ENCODE peak calls at places on chromosomes 3 and 15, in ten cellular contexts. G is endothelial cell of umbilical vein, H is kidney, J is IMR-90, Z is PC-3, D is NT2/D1, Y is GM23248, F is neuronal stem cell, E is mammary epithelial cell, X is fibroblast of lung. Q is an unnamed sample.

GRCh38 chr15:38076806-38077205 is 142.4 kb downstream of the TMCO5A start:
- DNase-seq in Y (no peak), F (no peak), Z (no peak), H (peak; percentile 51), X (no peak), G (no peak), D (no peak), J (no peak), E (no peak), Q (no peak)

GRCh38 chr3:64595253-64595694 is 92.5 kb downstream of the ADAMTS9 start:
- DNase-seq in E (peak; percentile 91), X (peak; percentile 97), Y (peak; percentile 90), H (peak; percentile 63), F (no peak), Z (peak; percentile 5), G (peak; percentile 77), D (no peak), J (peak; percentile 70), Q (no peak)

GRCh38 chr15:70505411-70505919 is 257.9 kb downstream of the UACA start:
- DNase-seq in X (peak; percentile 74), G (peak; percentile 59), Y (peak; percentile 95), D (no peak), H (no peak), J (peak; percentile 87), F (no peak), E (peak; percentile 95), Z (peak; percentile 95), Q (no peak)

GRCh38 chr3:49357466-49358216 is 512 bp downstream of the GPX1 start:
- DNase-seq in G (peak; percentile 82), D (peak; percentile 8), X (peak; percentile 92), J (peak; percentile 92), H (peak; percentile 89), Y (peak; percentile 96), F (peak; percentile 18), E (peak; percentile 92), Z (peak; percentile 77), Q (no peak)

GRCh38 chr3:186307594-186307993 is 54.4 kb downstream of the DGKG start:
- DNase-seq in D (no peak), J (peak; percentile 52), Y (peak; percentile 69), E (no peak), X (peak; percentile 69), G (peak; percentile 38), H (no peak), F (peak; percentile 65), Z (peak; percentile 59), Q (peak; percentile 68)

GRCh38 chr15:38252481-38253311 is at the start of gene SPRED1:
- DNase-seq in E (peak; percentile 57), D (no peak), G (peak; percentile 69), H (peak; percentile 94), X (no peak), F (peak; percentile 74), J (peak; percentile 48), Z (peak; percentile 53), Y (peak; percentile 88), Q (no peak)

GRCh38 chr3:62688050-62688449 is 187.2 kb downstream of the CADPS start:
- DNase-seq in Z (peak; percentile 60), J (no peak), E (peak; percentile 45), H (no peak), Y (peak; percentile 54), D (no peak), F (no peak), G (no peak), X (peak; percentile 35), Q (no peak)

GRCh38 chr3:36833160-36833814 is 68.9 kb upstream of the DCLK3 start:
- DNase-seq in Z (no peak), J (no peak), E (no peak), H (no peak), G (no peak), Y (no peak), F (no peak), X (no peak), D (no peak), Q (no peak)

GRCh38 chr3:57838627-57839026 is 82.5 kb downstream of the SLMAP start:
- DNase-seq in E (no peak), X (no peak), D (no peak), F (no peak), H (no peak), G (no peak), Z (no peak), J (no peak), Y (no peak), Q (no peak)

GRCh38 chr15:101042320-101042719 is 123.2 kb downstream of the LRRK1 start:
- DNase-seq in F (no peak), Y (no peak), X (no peak), D (no peak), Z (no peak), J (no peak), G (no peak), H (peak; percentile 44), E (no peak), Q (no peak)

GRCh38 chr3:4471907-4472306 is 4.8 kb upstream of the SUMF1 start:
- DNase-seq in D (no peak), G (no peak), X (no peak), Z (no peak), Y (no peak), H (no peak), F (no peak), E (no peak), J (no peak), Q (no peak)
- H3K9ac ChIP-seq in D (no peak overlapping the region), G (no peak overlapping the region), X (no peak overlapping the region), Z (no peak overlapping the region), Y (no peak overlapping the region), H (no peak overlapping the region), F (no peak overlapping the region), E (no peak overlapping the region), J (no peak overlapping the region), Q (no peak overlapping the region)

GRCh38 chr15:80152180-80152895 is 461 bp upstream of the FAH start:
- DNase-seq in X (peak; percentile 94), D (peak; percentile 89), Y (peak; percentile 92), G (peak; percentile 86), E (peak; percentile 84), F (peak; percentile 92), Z (peak; percentile 86), J (peak; percentile 90), H (peak; percentile 99), Q (peak; percentile 28)
- H3K9ac ChIP-seq in X (peak overlapping the region; percentile 62), D (peak overlapping the region; percentile 72), Y (peak overlapping the region; percentile 84), G (no peak overlapping the region), E (peak overlapping the region; percentile 49), F (peak overlapping the region; percentile 27), Z (peak overlapping the region; percentile 76), J (peak overlapping the region; percentile 38), H (peak overlapping the region; percentile 52), Q (no peak overlapping the region)

GRCh38 chr3:111667170-111667569 is 72.0 kb upstream of the ZBED2 start:
- DNase-seq in D (no peak), Y (no peak), X (no peak), Z (no peak), J (no peak), H (no peak), F (no peak), G (no peak), E (no peak), Q (no peak)

GRCh38 chr3:111668321-111668720 is 73.2 kb upstream of the ZBED2 start:
- DNase-seq in F (no peak), D (no peak), J (no peak), Z (no peak), G (no peak), H (no peak), Y (no peak), E (no peak), X (no peak), Q (no peak)

GRCh38 chr3:111666041-111666735 is 71.0 kb upstream of the ZBED2 start:
- DNase-seq in H (no peak), D (no peak), Z (peak; percentile 39), F (no peak), Y (peak; percentile 11), G (no peak), X (no peak), E (peak; percentile 55), J (no peak), Q (no peak)

GRCh38 chr3:111668912-111669488 is 73.9 kb upstream of the ZBED2 start:
- DNase-seq in E (peak; percentile 48), X (peak; percentile 77), G (peak; percentile 63), J (peak; percentile 76), Z (peak; percentile 81), Y (peak; percentile 87), D (no peak), H (no peak), F (peak; percentile 32), Q (no peak)

DNA sequence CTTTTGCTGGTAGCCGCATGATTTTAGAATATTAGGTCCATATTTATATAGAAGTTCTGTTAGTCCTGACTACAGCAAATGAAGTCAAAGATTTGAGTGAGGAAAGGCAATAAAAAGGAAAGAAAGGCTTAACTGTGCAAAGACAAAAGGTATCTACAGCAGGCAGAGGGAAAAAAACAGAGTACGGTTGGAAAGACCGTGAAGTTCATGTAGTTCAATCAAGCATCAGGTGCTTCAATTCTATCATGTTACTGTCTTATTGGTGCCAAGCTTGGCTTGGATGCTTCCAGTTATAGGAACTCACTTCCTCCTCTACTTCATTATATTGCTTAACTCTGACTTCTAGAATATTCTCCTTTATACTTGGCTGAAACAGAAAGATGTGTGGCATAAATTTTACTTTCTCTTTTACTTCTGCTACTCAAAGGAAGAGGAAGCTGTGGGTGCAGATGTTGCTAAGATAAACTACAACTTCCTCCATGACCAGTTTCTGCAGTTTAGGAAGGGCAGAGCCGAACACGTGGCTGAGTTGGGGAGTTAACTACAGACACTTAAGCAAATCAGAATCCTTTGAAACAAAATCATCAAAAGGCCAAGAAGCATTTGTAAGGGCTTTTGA is 72.6 kb upstream of the ZBED2 start:
- DNase-seq in D (no peak), Z (no peak), X (peak; percentile 43), F (no peak), Y (peak; percentile 50), J (peak; percentile 69), H (no peak), E (peak; percentile 23), G (peak; percentile 50), Q (no peak)
- H3K9ac ChIP-seq in D (no peak overlapping the region), Z (no peak overlapping the region), X (no peak overlapping the region), F (no peak overlapping the region), Y (no peak overlapping the region), J (no peak overlapping the region), H (no peak overlapping the region), E (no peak overlapping the region), G (no peak overlapping the region), Q (no peak overlapping the region)

GRCh38 chr3:54122046-54122801 is at the start of gene CACNA2D3:
- DNase-seq in X (no peak), F (no peak), D (no peak), J (no peak), G (no peak), Z (no peak), H (peak; percentile 88), Y (peak; percentile 41), E (peak; percentile 9), Q (no peak)

GRCh38 chr3:54122802-54123537 is 618 bp downstream of the CACNA2D3 start:
- DNase-seq in J (no peak), D (no peak), H (peak; percentile 76), G (no peak), X (no peak), E (peak; percentile 1), Z (no peak), Y (no peak), F (no peak), Q (no peak)

GRCh38 chr3:54120657-54121403 is 1.5 kb upstream of the CACNA2D3 start:
- DNase-seq in D (no peak), Y (peak; percentile 32), J (no peak), X (no peak), F (no peak), Z (no peak), G (no peak), H (peak; percentile 89), E (peak; percentile 19), Q (no peak)

GRCh38 chr3:54123538-54124196 is 1.3 kb downstream of the CACNA2D3 start:
- DNase-seq in F (no peak), J (no peak), Z (no peak), E (no peak), Y (no peak), D (no peak), X (no peak), G (no peak), H (no peak), Q (no peak)

GRCh38 chr3:54121404-54122045 is 827 bp upstream of the CACNA2D3 start:
- DNase-seq in G (no peak), J (no peak), X (no peak), D (no peak), Y (no peak), E (no peak), H (peak; percentile 82), F (no peak), Z (no peak), Q (no peak)
- H3K9ac ChIP-seq in G (no peak overlapping the region), J (no peak overlapping the region), X (no peak overlapping the region), D (peak overlapping the region; percentile 84), Y (no peak overlapping the region), E (no peak overlapping the region), H (no peak overlapping the region), F (peak overlapping the region; percentile 74), Z (no peak overlapping the region), Q (no peak overlapping the region)

Q was measured in SK-N-MC.